ENCODE peak calls at places on chromosomes 5 and 9, in four cellular contexts. N is pancreas, Z is upper lobe of right lung, Y is left ventricle myocardium inferior. K is an unnamed sample.
A peak's percentile ranks its signal among the peaks of the same experiment; 100 is the strongest.

GRCh38 chr9:7121055-7121454 is 363.3 kb downstream of the KDM4C start:
- DNase-seq in N (no peak), Z (no peak), Y (no peak), K (no peak)

GRCh38 chr9:123928471-123929176 is 1.3 kb downstream of the DENND1A start:
- DNase-seq in N (no peak), Z (no peak), Y (no peak), K (no peak)

GRCh38 chr9:111527347-111527746 is 2.4 kb downstream of the ZNF483 start:
- DNase-seq in N (no peak), Z (no peak), Y (no peak), K (no peak)

GRCh38 chr5:165139730-165140129 is 1634.3 kb downstream of the MAT2B start:
- DNase-seq in N (no peak), Z (no peak), Y (no peak), K (no peak)

GRCh38 chr9:95343725-95344287 is 26.3 kb upstream of the FANCC start:
- DNase-seq in N (no peak), Z (no peak), Y (no peak), K (no peak)

GRCh38 chr9:90343360-90343759 is 299.3 kb downstream of the DIRAS2 start:
- DNase-seq in N (no peak), Z (no peak), Y (no peak), K (no peak)

GRCh38 chr5:6729400-6730310 is 16.4 kb downstream of the TENT4A start:
- DNase-seq in N (no peak), Z (peak; percentile 63), Y (peak; percentile 31), K (peak; percentile 79)

GRCh38 chr5:43146958-43147357 is 26.2 kb downstream of the ZNF131 start:
- DNase-seq in N (no peak), Z (no peak), Y (no peak), K (no peak)

GRCh38 chr5:154198611-154199230 is 8.2 kb downstream of the GALNT10 start:
- DNase-seq in N (no peak), Z (no peak), Y (no peak), K (no peak)

GRCh38 chr5:62152394-62153123 is 153.4 kb upstream of the KIF2A start:
- DNase-seq in N (no peak), Z (no peak), Y (no peak), K (no peak)

GRCh38 chr5:44365351-44365750 is 23.9 kb downstream of the FGF10 start:
- DNase-seq in N (no peak), Z (no peak), Y (no peak), K (no peak)

GRCh38 chr9:84996049-84996448 is 326.5 kb downstream of the NTRK2 start:
- DNase-seq in N (no peak), Z (no peak), Y (no peak), K (no peak)

GRCh38 chr9:72980183-72980582 is 27.3 kb upstream of the ALDH1A1 start:
- DNase-seq in N (no peak), Z (no peak), Y (no peak), K (no peak)

GRCh38 chr5:176540956-176541337 is 3.7 kb upstream of the RNF44 start:
- DNase-seq in N (no peak), Z (no peak), Y (no peak), K (no peak)

GRCh38 chr9:16267336-16268036 is 603.0 kb downstream of the BNC2 start:
- DNase-seq in N (no peak), Z (no peak), Y (no peak), K (no peak)

GRCh38 chr5:179375966-179376365 is 30.7 kb upstream of the ADAMTS2 start:
- DNase-seq in N (no peak), Z (no peak), Y (no peak), K (no peak)

GRCh38 chr9:124594673-124595072 is 87.5 kb upstream of the NR5A1 start:
- DNase-seq in N (no peak), Z (no peak), Y (no peak), K (no peak)

GRCh38 chr5:122170630-122171029 is 41.3 kb downstream of the ZNF474 start:
- DNase-seq in N (no peak), Z (no peak), Y (no peak), K (no peak)

GRCh38 chr5:32754251-32754650 is 43.1 kb downstream of the NPR3 start:
- DNase-seq in N (no peak), Z (no peak), Y (no peak), K (no peak)
- H3K27ac ChIP-seq in N (no peak overlapping the region), Z (no peak overlapping the region), Y (no peak overlapping the region), K (no peak overlapping the region)

GRCh38 chr5:141363952-141364660 is at the start of gene PCDHGA5:
- DNase-seq in N (no peak), Z (no peak), Y (no peak), K (no peak)
- H3K9me3 ChIP-seq in N (peaks cover 3% of the 10 kb centered on the region), Z (peaks cover 14% of the 10 kb centered on the region), Y (peaks cover 98% of the 10 kb centered on the region), K (peaks cover 34% of the 10 kb centered on the region)

DNA sequence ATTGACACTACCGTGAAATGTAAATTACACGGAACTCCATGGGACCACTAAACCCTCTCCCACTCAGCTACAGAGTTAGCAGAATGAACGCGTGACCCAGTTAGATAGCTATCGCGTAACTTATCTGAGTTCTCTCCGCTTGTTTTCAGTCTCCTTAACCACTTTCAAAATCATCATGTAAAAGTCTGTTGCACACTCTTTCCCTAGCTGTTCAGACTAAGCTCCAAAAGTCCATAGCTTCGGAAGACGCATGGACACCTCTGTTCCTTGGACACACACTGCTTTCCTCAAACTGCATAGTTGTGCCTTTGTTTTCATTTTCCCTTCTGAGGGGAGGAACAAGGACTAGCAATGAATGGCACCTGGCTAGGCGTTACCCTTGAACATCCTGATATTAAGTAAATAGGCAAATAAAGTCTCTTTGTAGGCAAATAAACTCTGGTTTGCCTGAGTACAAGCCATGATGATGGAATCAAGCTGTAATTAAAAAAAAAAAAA is 83.3 kb downstream of the DAPK1 start:
- DNase-seq in N (no peak), Z (no peak), Y (no peak), K (no peak)
- H3K27ac ChIP-seq in N (peak overlapping the region; percentile 56), Z (peak overlapping the region; percentile 70), Y (no peak overlapping the region), K (no peak overlapping the region)

GRCh38 chr5:19058216-19058615 is 929.8 kb downstream of the CDH18 start:
- DNase-seq in N (no peak), Z (no peak), Y (no peak), K (no peak)
- H3K9me3 ChIP-seq in N (no peaks in the 10 kb centered on the region), Z (no peaks in the 10 kb centered on the region), Y (peaks cover 10% of the 10 kb centered on the region), K (no peaks in the 10 kb centered on the region)